ENCODE peak calls at places on chromosomes 13 and 19, in eight cellular contexts. One of them, this sample, is unnamed.

GRCh38 chr13:29684441-29684840 is 89.0 kb upstream of the SLC7A1 start:
- ATAC-seq in HepG2: no peak
- ATAC-seq in HCT116: no peak
- ATAC-seq in GM23338: no peak
- ATAC-seq in Panc1: no peak
- ATAC-seq in GM12878: no peak
- ATAC-seq in upper lobe of left lung: no peak
- ATAC-seq in K562: no peak
- ATAC-seq in this sample: no peak

GRCh38 chr13:73715910-73716257 is 418.3 kb downstream of the KLF12 start:
- ATAC-seq in Panc1: no peak
- ATAC-seq in GM12878: peak
- ATAC-seq in K562: no peak
- ATAC-seq in GM23338: no peak
- ATAC-seq in upper lobe of left lung: no peak
- ATAC-seq in HepG2: no peak
- ATAC-seq in HCT116: no peak
- ATAC-seq in this sample: no peak

GRCh38 chr13:42181381-42181953 is 90.5 kb upstream of the AKAP11 start:
- ATAC-seq in K562: no peak
- ATAC-seq in HepG2: no peak
- ATAC-seq in Panc1: no peak
- ATAC-seq in GM12878: no peak
- ATAC-seq in HCT116: no peak
- ATAC-seq in GM23338: no peak
- ATAC-seq in upper lobe of left lung: no peak
- ATAC-seq in this sample: peak

GRCh38 chr13:34913040-34913439 is 29.0 kb upstream of the NBEA start:
- ATAC-seq in GM12878: no peak
- ATAC-seq in K562: no peak
- ATAC-seq in HCT116: no peak
- ATAC-seq in Panc1: no peak
- ATAC-seq in HepG2: no peak
- ATAC-seq in GM23338: peak
- ATAC-seq in upper lobe of left lung: no peak
- ATAC-seq in this sample: no peak

GRCh38 chr13:30848332-30849027 is 57.6 kb upstream of the MEDAG start:
- ATAC-seq in GM23338: no peak
- ATAC-seq in HepG2: no peak
- ATAC-seq in GM12878: peak
- ATAC-seq in Panc1: no peak
- ATAC-seq in upper lobe of left lung: no peak
- ATAC-seq in HCT116: no peak
- ATAC-seq in K562: no peak
- ATAC-seq in this sample: no peak

GRCh38 chr19:17865364-17866311 is 5.9 kb downstream of the RPL18A start:
- ATAC-seq in upper lobe of left lung: peak
- ATAC-seq in GM12878: peak
- ATAC-seq in HCT116: peak
- ATAC-seq in K562: peak
- ATAC-seq in HepG2: peak
- ATAC-seq in GM23338: peak
- ATAC-seq in Panc1: peak
- ATAC-seq in this sample: no peak

GRCh38 chr13:45538382-45538781 is 73.6 kb downstream of the COG3 start:
- ATAC-seq in HCT116: peak
- ATAC-seq in upper lobe of left lung: no peak
- ATAC-seq in GM12878: peak
- ATAC-seq in Panc1: peak
- ATAC-seq in GM23338: no peak
- ATAC-seq in K562: no peak
- ATAC-seq in HepG2: peak
- ATAC-seq in this sample: no peak

GRCh38 chr19:6223461-6224307 is 56.1 kb downstream of the MLLT1 start:
- ATAC-seq in GM23338: peak
- ATAC-seq in HepG2: no peak
- ATAC-seq in Panc1: no peak
- ATAC-seq in HCT116: no peak
- ATAC-seq in upper lobe of left lung: no peak
- ATAC-seq in GM12878: no peak
- ATAC-seq in K562: no peak
- ATAC-seq in this sample: no peak

GRCh38 chr13:48231948-48232347 is 1.1 kb upstream of the ITM2B start:
- ATAC-seq in GM12878: no peak
- ATAC-seq in upper lobe of left lung: no peak
- ATAC-seq in HCT116: no peak
- ATAC-seq in K562: no peak
- ATAC-seq in HepG2: peak
- ATAC-seq in Panc1: no peak
- ATAC-seq in GM23338: no peak
- ATAC-seq in this sample: no peak

GRCh38 chr13:98405107-98405571 is 171.8 kb downstream of the STK24 start:
- ATAC-seq in HepG2: no peak
- ATAC-seq in GM12878: no peak
- ATAC-seq in HCT116: peak
- ATAC-seq in K562: peak
- ATAC-seq in GM23338: peak
- ATAC-seq in upper lobe of left lung: no peak
- ATAC-seq in Panc1: no peak
- ATAC-seq in this sample: no peak

GRCh38 chr13:21749410-21749809 is 78.5 kb downstream of the FGF9 start:
- ATAC-seq in HepG2: no peak
- ATAC-seq in upper lobe of left lung: no peak
- ATAC-seq in Panc1: no peak
- ATAC-seq in GM12878: no peak
- ATAC-seq in HCT116: no peak
- ATAC-seq in GM23338: no peak
- ATAC-seq in K562: no peak
- ATAC-seq in this sample: no peak

GRCh38 chr19:54803410-54803809 is at the start of gene KIR2DL4:
- ATAC-seq in HepG2: no peak
- ATAC-seq in Panc1: no peak
- ATAC-seq in K562: no peak
- ATAC-seq in HCT116: no peak
- ATAC-seq in GM12878: no peak
- ATAC-seq in GM23338: no peak
- ATAC-seq in upper lobe of left lung: peak
- ATAC-seq in this sample: no peak

GRCh38 chr13:51244637-51245405 is 22.6 kb downstream of the FAM124A start:
- ATAC-seq in HCT116: no peak
- ATAC-seq in GM12878: no peak
- ATAC-seq in GM23338: peak
- ATAC-seq in K562: no peak
- ATAC-seq in HepG2: no peak
- ATAC-seq in upper lobe of left lung: no peak
- ATAC-seq in Panc1: no peak
- ATAC-seq in this sample: no peak

GRCh38 chr13:52011690-52012511 is at the start of gene ALG11:
- ATAC-seq in HCT116: peak
- ATAC-seq in GM12878: peak
- ATAC-seq in K562: peak
- ATAC-seq in upper lobe of left lung: peak
- ATAC-seq in Panc1: peak
- ATAC-seq in HepG2: peak
- ATAC-seq in GM23338: peak
- ATAC-seq in this sample: peak

GRCh38 chr19:15936950-15937349 is 2.6 kb upstream of the CYP4F11 start:
- ATAC-seq in K562: no peak
- ATAC-seq in HepG2: no peak
- ATAC-seq in upper lobe of left lung: no peak
- ATAC-seq in GM23338: no peak
- ATAC-seq in GM12878: no peak
- ATAC-seq in HCT116: no peak
- ATAC-seq in Panc1: no peak
- ATAC-seq in this sample: no peak

GRCh38 chr19:7716762-7717161 is 14.8 kb upstream of the FCER2 start:
- ATAC-seq in HepG2: no peak
- ATAC-seq in upper lobe of left lung: no peak
- ATAC-seq in K562: no peak
- ATAC-seq in GM23338: no peak
- ATAC-seq in HCT116: no peak
- ATAC-seq in Panc1: no peak
- ATAC-seq in GM12878: no peak
- ATAC-seq in this sample: no peak
- TF ChIP-seq POLR2AphosphoS5 in HepG2: no peak
- TF ChIP-seq POLR2AphosphoS5 in upper lobe of left lung: no peak
- TF ChIP-seq POLR2AphosphoS5 in K562: no peak
- TF ChIP-seq POLR2AphosphoS5 in GM23338: no peak
- TF ChIP-seq POLR2AphosphoS5 in HCT116: no peak
- TF ChIP-seq POLR2AphosphoS5 in Panc1: no peak
- TF ChIP-seq POLR2AphosphoS5 in GM12878: no peak
- TF ChIP-seq POLR2AphosphoS5 in this sample: no peak

GRCh38 chr19:4829001-4829712 is 2.4 kb downstream of the TICAM1 start:
- ATAC-seq in GM12878: peak
- ATAC-seq in K562: no peak
- ATAC-seq in HepG2: peak
- ATAC-seq in upper lobe of left lung: no peak
- ATAC-seq in GM23338: no peak
- ATAC-seq in Panc1: no peak
- ATAC-seq in HCT116: no peak
- ATAC-seq in this sample: no peak
- TF ChIP-seq CTCF in GM12878: peak
- TF ChIP-seq CTCF in K562: no peak
- TF ChIP-seq CTCF in HepG2: peak
- TF ChIP-seq CTCF in upper lobe of left lung: no peak
- TF ChIP-seq CTCF in GM23338: no peak
- TF ChIP-seq CTCF in Panc1: no peak
- TF ChIP-seq CTCF in HCT116: no peak
- TF ChIP-seq CTCF in this sample: no peak

GRCh38 chr19:12789904-12790619 is 1.2 kb upstream of the JUNB start:
- ATAC-seq in GM12878: peak
- ATAC-seq in upper lobe of left lung: peak
- ATAC-seq in GM23338: peak
- ATAC-seq in K562: peak
- ATAC-seq in Panc1: peak
- ATAC-seq in HepG2: peak
- ATAC-seq in HCT116: peak
- ATAC-seq in this sample: peak

GRCh38 chr19:12792048-12792852 is 964 bp downstream of the JUNB start:
- ATAC-seq in K562: peak
- ATAC-seq in Panc1: no peak
- ATAC-seq in HepG2: no peak
- ATAC-seq in HCT116: no peak
- ATAC-seq in GM12878: peak
- ATAC-seq in GM23338: peak
- ATAC-seq in upper lobe of left lung: no peak
- ATAC-seq in this sample: no peak

GRCh38 chr19:12792853-12793289 is 1.6 kb downstream of the JUNB start:
- ATAC-seq in GM12878: no peak
- ATAC-seq in HepG2: no peak
- ATAC-seq in Panc1: no peak
- ATAC-seq in upper lobe of left lung: no peak
- ATAC-seq in HCT116: no peak
- ATAC-seq in K562: no peak
- ATAC-seq in GM23338: no peak
- ATAC-seq in this sample: no peak

GRCh38 chr19:12790628-12791344 is 500 bp upstream of the JUNB start:
- ATAC-seq in Panc1: no peak
- ATAC-seq in GM12878: no peak
- ATAC-seq in upper lobe of left lung: no peak
- ATAC-seq in GM23338: no peak
- ATAC-seq in K562: no peak
- ATAC-seq in HepG2: no peak
- ATAC-seq in HCT116: no peak
- ATAC-seq in this sample: no peak

DNA sequence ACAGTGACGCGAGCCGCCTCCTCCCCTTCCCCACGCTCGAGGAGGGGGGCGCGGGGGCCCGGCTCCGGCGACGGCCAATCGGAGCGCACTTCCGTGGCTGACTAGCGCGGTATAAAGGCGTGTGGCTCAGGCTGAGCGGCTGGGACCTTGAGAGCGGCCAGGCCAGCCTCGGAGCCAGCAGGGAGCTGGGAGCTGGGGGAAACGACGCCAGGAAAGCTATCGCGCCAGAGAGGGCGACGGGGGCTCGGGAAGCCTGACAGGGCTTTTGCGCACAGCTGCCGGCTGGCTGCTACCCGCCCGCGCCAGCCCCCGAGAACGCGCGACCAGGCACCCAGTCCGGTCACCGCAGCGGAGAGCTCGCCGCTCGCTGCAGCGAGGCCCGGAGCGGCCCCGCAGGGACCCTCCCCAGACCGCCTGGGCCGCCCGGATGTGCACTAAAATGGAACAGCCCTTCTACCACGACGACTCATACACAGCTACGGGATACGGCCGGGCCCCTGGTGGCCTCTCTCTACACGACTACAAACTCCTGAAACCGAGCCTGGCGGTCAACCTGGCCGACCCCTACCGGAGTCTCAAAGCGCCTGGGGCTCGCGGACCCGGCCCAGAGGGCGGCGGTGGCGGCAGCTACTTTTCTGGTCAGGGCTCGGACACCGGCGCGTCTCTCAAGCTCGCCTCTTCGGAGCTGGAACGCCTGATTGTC is at the start of gene JUNB:
- ATAC-seq in HepG2: peak
- ATAC-seq in GM23338: peak
- ATAC-seq in Panc1: peak
- ATAC-seq in upper lobe of left lung: peak
- ATAC-seq in GM12878: peak
- ATAC-seq in K562: peak
- ATAC-seq in HCT116: peak
- ATAC-seq in this sample: peak
- TF ChIP-seq POLR2AphosphoS5 in HepG2: peak
- TF ChIP-seq POLR2AphosphoS5 in GM23338: peak
- TF ChIP-seq POLR2AphosphoS5 in Panc1: peak
- TF ChIP-seq POLR2AphosphoS5 in upper lobe of left lung: peak
- TF ChIP-seq POLR2AphosphoS5 in GM12878: peak
- TF ChIP-seq POLR2AphosphoS5 in K562: peak
- TF ChIP-seq POLR2AphosphoS5 in HCT116: peak
- TF ChIP-seq POLR2AphosphoS5 in this sample: peak

DNA sequence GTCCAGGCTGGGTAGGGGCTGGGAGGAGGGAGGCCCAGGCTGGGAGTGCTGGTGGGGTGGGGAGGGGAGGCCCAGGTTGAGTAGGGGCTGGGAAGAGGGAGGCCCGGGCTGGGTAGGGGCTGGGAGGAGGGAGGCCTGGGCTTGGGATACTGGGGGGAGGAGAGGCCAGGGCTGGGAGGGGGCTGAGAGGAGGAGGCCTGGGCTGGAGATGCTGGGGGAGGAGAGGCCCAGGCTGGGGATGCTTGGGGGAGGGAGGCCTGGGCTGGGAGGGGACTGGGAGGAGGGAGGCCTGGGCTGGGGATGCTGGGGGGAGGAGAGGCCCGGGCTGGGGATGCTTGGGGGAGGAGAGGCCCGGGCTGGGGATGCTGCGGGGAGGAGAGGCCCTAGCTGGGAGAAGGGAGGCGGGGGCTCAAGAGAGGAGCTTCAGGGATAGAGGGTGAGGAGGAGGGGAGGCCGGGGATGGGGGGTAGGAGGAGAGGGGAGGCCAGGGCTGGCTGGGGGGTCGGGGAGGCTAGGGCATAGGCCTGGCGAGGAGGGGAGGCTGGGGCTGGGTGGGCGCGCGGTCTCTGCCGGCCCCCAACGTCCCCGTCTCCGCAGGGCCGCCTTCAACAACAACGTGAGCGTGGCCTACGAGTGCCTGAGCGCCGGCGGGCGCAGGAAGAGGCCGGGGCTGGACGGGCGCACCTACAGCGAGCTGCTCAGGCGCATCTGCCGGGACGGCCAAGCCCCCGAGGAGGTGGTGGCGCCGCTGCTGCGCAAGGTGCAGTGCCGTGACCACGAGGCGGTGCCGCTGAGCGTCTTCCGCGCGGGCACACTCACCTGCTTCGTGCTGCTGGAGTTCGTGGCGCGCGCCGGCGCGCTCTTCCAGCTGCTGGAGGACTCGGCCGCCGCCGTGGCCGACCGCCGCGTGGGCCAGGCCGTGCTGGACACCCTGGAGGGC is 11.3 kb downstream of the TPGS1 start:
- ATAC-seq in upper lobe of left lung: no peak
- ATAC-seq in GM23338: peak
- ATAC-seq in HCT116: peak
- ATAC-seq in Panc1: peak
- ATAC-seq in GM12878: peak
- ATAC-seq in HepG2: peak
- ATAC-seq in K562: peak
- ATAC-seq in this sample: peak
- TF ChIP-seq CTCF in upper lobe of left lung: no peak
- TF ChIP-seq CTCF in GM23338: peak
- TF ChIP-seq CTCF in HCT116: no peak
- TF ChIP-seq CTCF in Panc1: no peak
- TF ChIP-seq CTCF in GM12878: no peak
- TF ChIP-seq CTCF in HepG2: no peak
- TF ChIP-seq CTCF in K562: no peak
- TF ChIP-seq CTCF in this sample: peak